ENCODE peak calls at places on chromosomes 1 and 21, in five cellular contexts. B, E, H, P and T are unnamed samples.

GRCh38 chr1:65330822-65331221 is 21.5 kb downstream of the DNAJC6 start:
- DNase-seq in E (no peak), B (peak; percentile 28), H (no peak), P (no peak), T (no peak)

GRCh38 chr1:54474500-54475235 is 68.5 kb upstream of the SSBP3 start:
- DNase-seq in B (peak; percentile 94), P (no peak), E (no peak), H (peak; percentile 75), T (no peak)

GRCh38 chr1:91007827-91008226 is 14.0 kb downstream of the ZNF644 start:
- DNase-seq in B (no peak), P (no peak), E (no peak), H (no peak), T (no peak)

GRCh38 chr1:53111073-53111556 is 31.3 kb downstream of the SLC1A7 start:
- DNase-seq in H (no peak), B (no peak), E (peak; percentile 71), P (no peak), T (no peak)

GRCh38 chr1:193558491-193559028 is 372.1 kb upstream of the B3GALT2 start:
- DNase-seq in B (no peak), E (no peak), P (peak; percentile 5), H (no peak), T (no peak)

GRCh38 chr21:45592208-45592619 is 50.0 kb upstream of the SLC19A1 start:
- DNase-seq in B (peak; percentile 42), E (no peak), H (peak; percentile 4), P (no peak), T (peak; percentile 73)

GRCh38 chr1:78627321-78627720 is 7.1 kb downstream of the IFI44L start:
- DNase-seq in H (no peak), B (no peak), E (no peak), P (no peak), T (no peak)

GRCh38 chr1:14392887-14393365 is 205.6 kb upstream of the KAZN start:
- DNase-seq in B (no peak), E (no peak), P (no peak), H (no peak), T (no peak)

GRCh38 chr21:39612233-39613028 is at the start of gene B3GALT5:
- DNase-seq in B (no peak), H (peak; percentile 88), P (no peak), E (no peak), T (no peak)

GRCh38 chr1:228457017-228457395 is 30.2 kb upstream of the RNF187 start:
- DNase-seq in B (peak; percentile 56), E (no peak), H (no peak), P (no peak), T (no peak)

GRCh38 chr1:67945733-67946374 is 104.6 kb downstream of the DIRAS3 start:
- DNase-seq in B (no peak), E (no peak), H (no peak), P (no peak), T (no peak)

GRCh38 chr21:37503848-37504467 is 137.4 kb downstream of the DYRK1A start:
- DNase-seq in B (no peak), P (no peak), H (no peak), E (peak; percentile 8), T (no peak)

GRCh38 chr1:154154534-154155181 is at the start of gene NUP210L:
- DNase-seq in H (peak; percentile 76), B (no peak), P (no peak), E (no peak), T (no peak)

GRCh38 chr1:64173300-64173940 is 30.0 kb upstream of the UBE2U start:
- DNase-seq in P (no peak), B (no peak), H (no peak), E (no peak), T (no peak)

GRCh38 chr1:207857447-207857846 is 53.5 kb downstream of the CD34 start:
- DNase-seq in P (no peak), E (no peak), H (no peak), B (no peak), T (no peak)

GRCh38 chr1:180953791-180954721 is 41.4 kb downstream of the KIAA1614 start:
- DNase-seq in E (peak; percentile 31), P (peak; percentile 40), H (peak; percentile 31), B (no peak), T (peak; percentile 9)

GRCh38 chr1:207811920-207812720 is 60.3 kb downstream of the CD46 start:
- DNase-seq in E (peak; percentile 64), P (peak; percentile 73), B (peak; percentile 79), H (peak; percentile 55), T (no peak)

GRCh38 chr1:117231748-117232373 is 21.1 kb upstream of the VTCN1 start:
- DNase-seq in E (no peak), P (no peak), B (no peak), H (no peak), T (no peak)

GRCh38 chr1:228297822-228298221 is 90.0 kb downstream of the OBSCN start:
- DNase-seq in H (no peak), B (no peak), E (no peak), P (no peak), T (no peak)

GRCh38 chr1:224052767-224053166 is 61.1 kb upstream of the FBXO28 start:
- DNase-seq in P (no peak), B (no peak), H (no peak), E (no peak), T (no peak)

GRCh38 chr1:101128851-101129250 is 103.3 kb upstream of the DPH5 start:
- DNase-seq in P (no peak), E (no peak), B (no peak), H (no peak), T (no peak)

GRCh38 chr1:58338081-58338480 is 208.4 kb downstream of the OMA1 start:
- DNase-seq in P (no peak), E (no peak), B (no peak), H (no peak), T (no peak)

GRCh38 chr1:72530646-72531045 is 248.3 kb upstream of the NEGR1 start:
- DNase-seq in E (no peak), P (no peak), H (no peak), B (no peak), T (no peak)

GRCh38 chr1:2556277-2557145 is at the start of gene TNFRSF14:
- DNase-seq in P (no peak), H (no peak), B (peak; percentile 71), E (no peak), T (no peak)

GRCh38 chr1:2557146-2558029 is 1.2 kb downstream of the TNFRSF14 start:
- DNase-seq in H (no peak), B (no peak), E (no peak), P (no peak), T (no peak)

GRCh38 chr1:2553871-2554620 is 2.1 kb upstream of the TNFRSF14 start:
- DNase-seq in B (no peak), P (no peak), E (no peak), H (no peak), T (no peak)

GRCh38 chr1:2555634-2556276 is 416 bp upstream of the TNFRSF14 start:
- DNase-seq in H (no peak), P (no peak), B (no peak), E (no peak), T (no peak)

DNA sequence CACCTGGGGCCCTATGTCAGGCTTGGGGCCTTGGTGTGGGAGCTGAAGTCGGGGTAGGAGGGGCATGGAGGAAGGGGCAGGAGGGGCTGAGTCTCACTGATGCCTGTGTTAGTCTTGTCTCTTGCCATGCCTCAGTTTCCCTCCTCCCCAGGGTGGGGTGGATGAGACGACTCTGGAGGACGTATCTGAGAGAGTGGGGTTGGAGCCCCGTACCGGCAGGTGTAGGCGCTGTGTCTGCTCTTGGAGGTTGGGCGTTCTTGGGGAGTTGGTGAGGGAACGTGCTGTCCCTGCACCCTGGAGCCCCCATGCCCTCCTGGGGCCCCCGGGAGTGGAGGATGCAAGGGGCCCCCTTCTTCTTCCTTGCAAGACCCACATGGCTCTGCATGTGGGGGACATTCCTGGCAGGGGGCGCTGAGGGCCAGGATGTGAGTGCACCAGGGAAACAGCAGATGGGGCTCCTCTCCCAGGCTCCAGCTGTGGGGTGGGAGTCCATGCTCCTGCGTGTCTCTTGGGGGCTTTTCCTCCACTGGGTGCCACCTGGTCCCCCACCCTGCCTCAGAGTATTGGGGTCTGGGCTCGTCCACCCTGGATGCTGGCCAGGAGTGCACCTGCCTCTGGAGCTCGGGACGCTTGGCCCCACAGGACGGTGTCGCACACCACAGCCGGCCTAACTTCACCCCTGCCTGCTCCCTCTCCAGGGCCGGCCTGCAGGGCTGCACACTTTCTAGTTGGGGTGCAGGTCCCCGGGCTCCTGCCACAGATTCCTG is 1.4 kb upstream of the TNFRSF14 start:
- DNase-seq in B (peak; percentile 57), H (peak; percentile 49), P (no peak), E (no peak), T (no peak)
- TF ChIP-seq ESRRA in B (no peak), H (no peak), P (no peak), E (no peak), T (no peak)

GRCh38 chr1:172467446-172467845 is 23.6 kb upstream of the PIGC start:
- DNase-seq in E (peak; percentile 78), P (no peak), H (no peak), B (no peak), T (no peak)
- TF ChIP-seq ESRRA in E (no peak), P (no peak), H (no peak), B (no peak), T (no peak)

DNA sequence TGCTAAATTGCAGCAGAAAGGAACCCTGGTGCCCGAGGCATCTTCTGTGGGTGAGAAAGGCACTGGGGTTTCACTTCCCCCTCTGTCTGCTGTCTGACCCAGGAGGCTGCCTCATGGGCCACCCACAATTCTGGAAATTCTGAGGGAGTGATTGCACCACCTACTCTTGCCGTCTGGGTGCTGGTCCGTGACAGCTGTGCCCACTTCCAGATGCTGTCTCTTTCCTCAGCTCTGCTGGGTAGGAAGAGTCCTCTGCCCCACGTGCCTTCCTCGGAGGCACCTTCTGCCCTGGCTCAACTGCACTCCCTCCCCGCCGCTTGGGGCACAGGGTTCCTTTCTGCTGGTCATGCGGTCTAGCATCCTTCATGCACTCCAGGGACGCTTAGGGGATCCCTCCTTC is 96.3 kb downstream of the ARHGEF10L start:
- DNase-seq in H (no peak), B (no peak), E (no peak), P (no peak), T (no peak)
- TF ChIP-seq ESRRA in H (no peak), B (no peak), E (no peak), P (no peak), T (no peak)

GRCh38 chr1:31366796-31367195 is 6.1 kb downstream of the FABP3 start:
- DNase-seq in B (no peak), P (no peak), H (no peak), E (no peak), T (no peak)

GRCh38 chr1:31371121-31371520 is 1.8 kb downstream of the FABP3 start:
- DNase-seq in E (no peak), P (no peak), B (no peak), H (no peak), T (no peak)

GRCh38 chr1:31370021-31370420 is 2.9 kb downstream of the FABP3 start:
- DNase-seq in H (no peak), E (no peak), B (no peak), P (no peak), T (no peak)

GRCh38 chr1:31371560-31371959 is 1.3 kb downstream of the FABP3 start:
- DNase-seq in B (no peak), H (no peak), P (no peak), E (peak; percentile 20), T (no peak)

DNA sequence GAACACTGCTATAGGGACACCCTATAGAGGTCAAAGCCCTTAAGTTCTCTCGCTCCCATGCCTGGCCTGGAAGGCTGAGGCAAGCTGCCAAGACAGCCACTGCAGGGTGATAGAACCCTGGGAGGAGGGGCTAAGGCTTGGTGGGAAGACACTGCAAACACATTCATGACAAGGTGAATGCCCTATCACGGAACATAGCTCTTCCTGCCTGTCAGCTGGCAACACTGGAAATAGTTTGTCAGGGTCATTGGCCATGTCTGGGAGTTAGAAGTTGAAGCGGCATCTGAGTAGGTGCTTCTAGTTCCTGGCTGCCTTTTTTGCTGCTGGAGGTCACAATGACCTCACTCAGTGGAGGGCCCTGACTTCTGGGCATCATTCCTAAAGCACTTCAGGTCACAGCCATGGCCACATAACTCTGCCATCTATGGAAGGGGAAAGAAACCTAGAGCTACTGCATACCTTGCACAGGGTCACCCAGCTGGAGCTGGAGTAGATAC is 4.2 kb downstream of the FABP3 start:
- DNase-seq in E (no peak), P (no peak), B (peak; percentile 44), H (no peak), T (no peak)
- TF ChIP-seq ESRRA in E (no peak), P (no peak), B (peak; percentile 86), H (no peak), T (no peak)